ENCODE peak calls at places on chromosomes 12 and 14, in seven cellular contexts. S, N, Z, M, A, H and R are unnamed samples.

GRCh38 chr14:73700325-73700724 is 13.9 kb downstream of the PNMA1 start:
- DNase-seq in S (no peak), N (no peak), Z (no peak), M (no peak), A (no peak), H (no peak), R (no peak)

GRCh38 chr12:42744539-42745156 is 155.1 kb upstream of the PRICKLE1 start:
- DNase-seq in S (peak), N (no peak), Z (no peak), M (peak), A (no peak), H (no peak), R (no peak)

GRCh38 chr14:100440207-100440631 is 117.1 kb downstream of the SLC25A47 start:
- DNase-seq in S (peak), N (peak), Z (no peak), M (peak), A (peak), H (peak), R (no peak)

GRCh38 chr12:74581439-74581838 is 43.8 kb downstream of the ATXN7L3B start:
- DNase-seq in S (no peak), N (no peak), Z (no peak), M (no peak), A (no peak), H (no peak), R (no peak)

GRCh38 chr12:109277899-109278762 is 31.0 kb downstream of the FOXN4 start:
- DNase-seq in S (peak), N (no peak), Z (no peak), M (peak), A (peak), H (peak), R (no peak)

GRCh38 chr12:124758266-124759200 is 105.1 kb downstream of the SCARB1 start:
- DNase-seq in S (no peak), N (no peak), Z (no peak), M (no peak), A (no peak), H (no peak), R (peak)

GRCh38 chr14:29925736-29926135 is 1.9 kb downstream of the PRKD1 start:
- DNase-seq in S (no peak), N (no peak), Z (no peak), M (peak), A (no peak), H (no peak), R (no peak)

GRCh38 chr14:32417956-32418552 is 89.0 kb downstream of the AKAP6 start:
- DNase-seq in S (peak), N (no peak), Z (no peak), M (peak), A (no peak), H (no peak), R (no peak)

GRCh38 chr12:83123039-83123438 is 436.3 kb downstream of the TMTC2 start:
- DNase-seq in S (no peak), N (no peak), Z (no peak), M (no peak), A (no peak), H (no peak), R (no peak)

DNA sequence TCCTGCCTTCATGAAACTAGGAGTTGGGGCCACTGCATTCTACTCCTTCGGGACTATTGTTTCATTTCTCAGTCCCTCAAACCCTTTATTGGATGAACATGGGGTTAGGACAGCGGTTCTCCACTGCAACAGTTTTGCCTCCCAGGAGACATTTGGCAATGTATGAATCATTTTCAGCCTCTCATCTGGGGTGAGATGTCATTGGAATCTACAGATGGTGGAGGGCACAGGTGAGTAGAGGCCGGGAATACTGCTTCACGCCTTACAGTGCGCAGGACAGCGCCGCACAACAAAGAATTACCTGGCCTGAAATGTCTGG is 649 bp upstream of the GNPNAT1 start:
- DNase-seq in S (no peak), N (no peak), Z (no peak), M (no peak), A (no peak), H (no peak), R (no peak)
- H3K27ac ChIP-seq in S (peak), N (peak), Z (peak), M (peak), A (peak), H (peak), R (peak)

GRCh38 chr12:55736780-55737580 is 5.9 kb upstream of the GDF11 start:
- DNase-seq in S (peak), N (no peak), Z (peak), M (peak), A (no peak), H (peak), R (peak)
- H3K4me3 ChIP-seq in S (no peak), N (peak), Z (no peak), M (peak), A (no peak), H (no peak), R (no peak)

DNA sequence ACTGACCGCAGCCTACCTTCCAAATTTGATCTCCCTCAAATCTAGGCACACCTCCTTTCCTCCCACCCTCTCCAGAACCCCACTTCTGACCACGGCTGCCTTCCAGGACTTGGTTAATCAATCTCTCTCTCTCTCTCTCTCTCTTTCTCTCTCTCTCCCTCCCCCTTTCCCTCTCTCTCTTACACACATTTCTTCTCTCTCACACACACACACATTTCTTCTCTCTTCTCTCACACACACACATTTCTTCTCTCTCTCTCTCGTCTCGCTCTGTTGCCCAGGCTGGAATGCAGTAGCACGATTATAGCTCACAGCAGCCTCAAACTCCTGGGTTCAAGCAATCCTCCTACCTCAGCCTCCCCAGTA is 521 bp upstream of the GMFB start:
- DNase-seq in S (no peak), N (no peak), Z (no peak), M (no peak), A (no peak), H (no peak), R (no peak)
- H3K27ac ChIP-seq in S (peak), N (peak), Z (peak), M (peak), A (peak), H (peak), R (peak)

DNA sequence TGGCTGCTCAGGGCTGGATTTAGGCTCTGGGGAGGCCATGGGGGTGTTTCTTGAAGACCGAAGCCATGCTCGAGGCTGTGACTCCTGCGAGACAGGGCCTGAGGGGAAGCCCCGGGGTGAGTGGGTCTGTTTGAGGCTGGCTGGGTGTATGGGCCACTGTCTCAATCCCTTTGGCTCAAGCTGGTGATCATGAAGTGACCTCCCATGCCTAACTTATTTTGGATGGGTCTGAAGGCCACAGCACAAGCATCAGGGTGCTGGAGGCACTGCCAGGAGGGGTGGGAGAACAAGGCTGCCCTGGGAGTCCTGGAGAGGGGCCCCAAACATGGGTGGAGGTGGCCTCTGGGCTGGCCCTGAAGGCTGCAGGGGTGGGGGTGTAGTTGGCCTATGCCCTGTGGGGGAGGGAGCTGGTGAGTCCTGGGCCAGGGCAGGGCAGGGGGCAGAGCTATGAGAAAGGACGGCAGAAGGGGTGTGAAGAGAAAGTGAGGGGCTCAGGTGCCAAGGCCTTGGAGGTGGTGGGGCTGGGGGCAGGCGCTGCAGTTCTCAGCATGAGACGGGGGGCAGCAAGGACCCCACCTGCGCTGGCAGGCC is 100.9 kb downstream of the KIF26A start:
- DNase-seq in S (no peak), N (no peak), Z (peak), M (no peak), A (peak), H (no peak), R (peak)
- H3K4me3 ChIP-seq in S (no peak), N (no peak), Z (no peak), M (no peak), A (no peak), H (no peak), R (no peak)

GRCh38 chr12:46617167-46617566 is 208.6 kb downstream of the SLC38A4 start:
- DNase-seq in S (peak), N (no peak), Z (no peak), M (peak), A (no peak), H (peak), R (peak)
- H3K27ac ChIP-seq in S (no peak), N (no peak), Z (peak), M (no peak), A (no peak), H (peak), R (peak)

DNA sequence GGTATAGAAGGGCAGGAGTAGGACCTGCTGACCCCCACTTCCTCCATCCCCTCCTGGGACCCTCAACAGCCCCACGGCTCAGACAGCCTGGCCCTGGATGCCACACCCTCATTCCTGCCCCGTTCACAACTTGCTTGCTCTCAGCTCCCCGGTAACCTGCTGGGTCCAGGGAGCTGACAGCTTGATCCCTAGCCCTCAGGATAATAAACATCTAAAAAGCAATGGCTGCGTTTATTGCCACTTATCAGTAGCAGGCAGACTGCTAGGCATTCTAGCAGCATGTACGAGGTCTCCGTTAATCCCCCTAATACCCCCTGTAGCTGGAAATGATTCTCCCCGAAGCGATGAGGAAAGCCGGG is 24.3 kb upstream of the RPLP0 start:
- DNase-seq in S (no peak), N (no peak), Z (no peak), M (no peak), A (no peak), H (no peak), R (no peak)
- H3K4me3 ChIP-seq in S (no peak), N (no peak), Z (no peak), M (no peak), A (no peak), H (no peak), R (no peak)

GRCh38 chr12:52870361-52871290 is 21.8 kb upstream of the KRT78 start:
- DNase-seq in S (peak), N (peak), Z (no peak), M (peak), A (peak), H (peak), R (no peak)

GRCh38 chr12:52873832-52874572 is 25.2 kb upstream of the KRT78 start:
- DNase-seq in S (peak), N (no peak), Z (peak), M (peak), A (peak), H (peak), R (peak)

GRCh38 chr12:52873513-52873831 is 24.7 kb upstream of the KRT78 start:
- DNase-seq in S (peak), N (no peak), Z (no peak), M (no peak), A (no peak), H (no peak), R (no peak)

GRCh38 chr12:52872644-52873384 is 24.0 kb upstream of the KRT78 start:
- DNase-seq in S (no peak), N (no peak), Z (no peak), M (no peak), A (no peak), H (no peak), R (no peak)

GRCh38 chr12:52871291-52871961 is 22.6 kb upstream of the KRT78 start:
- DNase-seq in S (no peak), N (no peak), Z (peak), M (peak), A (peak), H (no peak), R (no peak)
- H3K27ac ChIP-seq in S (no peak), N (no peak), Z (no peak), M (no peak), A (peak), H (no peak), R (peak)

GRCh38 chr14:69720912-69721311 is 46.0 kb upstream of the SRSF5 start:
- DNase-seq in S (no peak), N (no peak), Z (no peak), M (no peak), A (no peak), H (no peak), R (no peak)
- H3K4me3 ChIP-seq in S (no peak), N (no peak), Z (no peak), M (no peak), A (no peak), H (no peak), R (no peak)

DNA sequence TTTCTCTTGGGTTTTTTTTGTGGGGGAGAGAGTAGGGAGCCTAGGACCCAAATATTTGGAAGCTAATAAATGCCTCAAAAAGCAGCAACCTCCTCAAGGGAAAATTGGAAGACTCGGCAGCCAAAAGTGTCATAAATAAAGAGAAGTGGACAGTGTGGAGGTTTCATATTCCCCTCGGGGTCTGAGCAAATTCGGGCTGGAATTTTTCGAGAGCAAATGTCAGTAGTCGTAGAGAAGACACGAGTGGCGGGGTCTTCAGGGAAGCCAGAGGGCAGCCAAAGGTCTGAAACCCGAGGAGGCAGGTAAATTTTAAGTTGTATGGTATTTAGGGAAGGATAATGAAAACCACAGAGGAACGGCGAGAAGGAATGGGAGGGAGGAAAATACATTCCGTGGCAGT is 13.1 kb downstream of the BCL11B start:
- DNase-seq in S (no peak), N (no peak), Z (no peak), M (no peak), A (no peak), H (no peak), R (peak)
- H3K27ac ChIP-seq in S (no peak), N (no peak), Z (no peak), M (no peak), A (no peak), H (no peak), R (no peak)

GRCh38 chr14:101780390-101780789 is 18.9 kb downstream of the PPP2R5C start:
- DNase-seq in S (no peak), N (no peak), Z (peak), M (no peak), A (no peak), H (no peak), R (no peak)
- H3K4me3 ChIP-seq in S (no peak), N (no peak), Z (no peak), M (peak), A (no peak), H (no peak), R (peak)